ENCODE peak calls at places on chromosomes 6 and 20, in four cellular contexts. D is A549, N is endothelial cell of umbilical vein, Q is GM12878. W is an unnamed sample.

GRCh38 chr6:170545405-170545804 is 7.7 kb downstream of the PSMB1 start:
- DNase-seq in D (no peak), N (no peak), Q (no peak), W (no peak)

GRCh38 chr6:1871936-1872335 is 262.2 kb downstream of the FOXC1 start:
- DNase-seq in Q (no peak), N (no peak), D (no peak), W (no peak)

GRCh38 chr20:43666376-43667328 is at the start of gene MYBL2:
- DNase-seq in N (peak), Q (no peak), D (peak), W (peak)

GRCh38 chr6:112760831-112761230 is 413.7 kb downstream of the RFPL4B start:
- DNase-seq in Q (no peak), D (no peak), N (no peak), W (no peak)

GRCh38 chr6:135180458-135181332 is at the start of gene MYB:
- DNase-seq in Q (no peak), N (peak), D (peak), W (peak)

GRCh38 chr20:19621072-19621471 is 137.0 kb upstream of the RIN2 start:
- DNase-seq in N (no peak), D (no peak), Q (no peak), W (peak)

GRCh38 chr6:39362487-39362865 is 40.0 kb upstream of the KCNK16 start:
- DNase-seq in D (no peak), N (no peak), Q (no peak), W (peak)

GRCh38 chr20:48149887-48150286 is 364.6 kb upstream of the SULF2 start:
- DNase-seq in D (no peak), Q (no peak), N (no peak), W (no peak)

GRCh38 chr6:162627825-162628224 is 99.7 kb downstream of the PRKN start:
- DNase-seq in Q (no peak), D (no peak), N (no peak), W (no peak)

GRCh38 chr6:79391511-79391910 is 145.7 kb downstream of the LCA5 start:
- DNase-seq in N (no peak), D (no peak), Q (no peak), W (no peak)

GRCh38 chr20:36493013-36493800 is 48.1 kb upstream of the MYL9 start:
- DNase-seq in N (peak), D (no peak), Q (no peak), W (peak)

GRCh38 chr6:32371803-32372202 is at the start of gene TSBP1:
- DNase-seq in Q (no peak), D (no peak), N (no peak), W (no peak)

GRCh38 chr6:32369678-32370077 is 2.0 kb downstream of the TSBP1 start:
- DNase-seq in Q (no peak), N (peak), D (peak), W (no peak)

GRCh38 chr6:32367641-32368040 is 4.1 kb downstream of the TSBP1 start:
- DNase-seq in Q (no peak), D (no peak), N (no peak), W (no peak)

GRCh38 chr6:32371204-32371603 is 499 bp downstream of the TSBP1 start:
- DNase-seq in N (peak), Q (no peak), D (no peak), W (no peak)

GRCh38 chr6:32370510-32370909 is 1.2 kb downstream of the TSBP1 start:
- DNase-seq in N (peak), Q (no peak), D (peak), W (no peak)
- TF ChIP-seq POLR2A in N (no peak), Q (no peak), D (no peak), W (no peak)

GRCh38 chr6:43979525-43979924 is 147.7 kb downstream of the MRPL14 start:
- DNase-seq in Q (no peak), D (no peak), N (no peak), W (no peak)
- TF ChIP-seq MYC in Q (no peak), D (no peak), N (no peak), W (no peak)

GRCh38 chr6:119493980-119494379 is 144.4 kb upstream of the MAN1A1 start:
- DNase-seq in Q (no peak), D (no peak), N (no peak), W (no peak)
- TF ChIP-seq CTCF in Q (no peak), D (no peak), N (no peak), W (no peak)

GRCh38 chr6:31954511-31954910 is 4.3 kb downstream of the NELFE start:
- DNase-seq in N (no peak), Q (no peak), D (no peak), W (no peak)

GRCh38 chr6:31952890-31953289 is 5.9 kb downstream of the NELFE start:
- DNase-seq in Q (no peak), N (no peak), D (no peak), W (no peak)

GRCh38 chr6:31949926-31950548 is 4.1 kb downstream of the CFB start:
- DNase-seq in N (no peak), D (no peak), Q (no peak), W (no peak)

GRCh38 chr6:31948753-31949413 is 3.0 kb downstream of the CFB start:
- DNase-seq in N (no peak), Q (no peak), D (no peak), W (no peak)

DNA sequence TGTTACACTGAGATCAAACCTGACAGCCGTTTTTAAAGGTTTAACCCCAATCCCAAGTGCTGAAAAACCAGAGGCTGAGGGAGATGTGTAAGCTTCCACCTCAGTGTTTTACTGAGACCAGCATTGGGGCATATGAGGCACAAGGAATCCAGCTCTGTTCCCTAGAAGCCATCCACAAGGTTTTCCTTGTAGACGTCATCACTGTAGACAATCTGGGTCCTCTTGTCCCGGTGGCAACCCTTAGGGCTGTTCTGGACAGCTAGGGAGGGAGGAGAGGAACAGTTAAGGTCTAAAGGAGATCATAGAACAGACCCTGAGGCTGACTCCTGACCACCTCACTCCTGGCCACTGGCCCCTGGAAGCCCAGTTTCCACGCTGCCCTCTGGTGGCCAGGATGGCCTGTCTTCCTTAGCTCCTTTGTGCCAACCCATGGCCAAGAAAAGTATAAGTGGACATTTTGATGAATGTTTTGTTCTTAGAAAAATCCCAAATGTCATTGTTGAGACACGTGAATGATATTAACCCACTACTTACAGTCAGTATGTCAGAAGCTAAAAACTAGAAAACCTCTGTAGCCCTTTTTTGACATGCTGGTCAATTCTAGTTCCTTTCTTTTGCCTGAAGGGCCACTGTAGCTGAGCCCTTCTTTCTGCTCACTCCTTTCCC is 6.4 kb downstream of the CFB start:
- DNase-seq in N (peak), D (peak), Q (no peak), W (peak)
- TF ChIP-seq POLR2A in N (no peak), D (no peak), Q (no peak), W (no peak)

W was measured in NB4.